ENCODE peak calls at places on chromosome 19, in eight cellular contexts. H is GM23338, Y is upper lobe of left lung, S is suprapubic skin, I is stomach, T is transverse colon, Q is HCT116, L is H1. Z is an unnamed sample.

GRCh38 chr19:10105241-10106099 is 692 bp upstream of the PPAN start:
- DNase-seq in H (no peak), Y (no peak), S (no peak), I (no peak), T (peak), Q (no peak), L (no peak), Z (no peak)

GRCh38 chr19:13920940-13921744 is 15.1 kb downstream of the CC2D1A start:
- DNase-seq in H (peak), Y (peak), S (no peak), I (no peak), T (no peak), Q (peak), L (peak), Z (no peak)

GRCh38 chr19:28388988-28389387 is 824.0 kb downstream of the UQCRFS1 start:
- DNase-seq in H (no peak), Y (no peak), S (no peak), I (no peak), T (no peak), Q (no peak), L (no peak), Z (no peak)

GRCh38 chr19:40921005-40921897 is 39.2 kb upstream of the CYP2A7 start:
- DNase-seq in H (no peak), Y (peak), S (no peak), I (peak), T (peak), Q (peak), L (no peak), Z (peak)

GRCh38 chr19:30119180-30119920 is 177.3 kb downstream of the URI1 start:
- DNase-seq in H (no peak), Y (no peak), S (no peak), I (no peak), T (no peak), Q (no peak), L (no peak), Z (no peak)

GRCh38 chr19:51144482-51145045 is 2.5 kb downstream of the SIGLEC7 start:
- DNase-seq in H (no peak), Y (no peak), S (no peak), I (no peak), T (no peak), Q (no peak), L (no peak), Z (no peak)

GRCh38 chr19:29683009-29683408 is 17.7 kb downstream of the PLEKHF1 start:
- DNase-seq in H (no peak), Y (no peak), S (no peak), I (no peak), T (no peak), Q (no peak), L (no peak), Z (no peak)

GRCh38 chr19:58563034-58563573 is 4.7 kb upstream of the UBE2M start:
- DNase-seq in H (peak), Y (no peak), S (peak), I (peak), T (no peak), Q (no peak), L (no peak), Z (no peak)

GRCh38 chr19:47112166-47112663 is 1.4 kb downstream of the ZC3H4 start:
- DNase-seq in H (peak), Y (peak), S (peak), I (peak), T (peak), Q (no peak), L (peak), Z (no peak)

GRCh38 chr19:16588089-16588823 is 16.0 kb upstream of the SLC35E1 start:
- DNase-seq in H (peak), Y (peak), S (peak), I (no peak), T (peak), Q (no peak), L (no peak), Z (no peak)

GRCh38 chr19:42596391-42597071 is 1.8 kb upstream of the CEACAM8 start:
- DNase-seq in H (peak), Y (peak), S (no peak), I (peak), T (peak), Q (no peak), L (peak), Z (peak)

GRCh38 chr19:8255426-8256125 is 46.4 kb downstream of the CERS4 start:
- DNase-seq in H (no peak), Y (no peak), S (no peak), I (no peak), T (no peak), Q (no peak), L (no peak), Z (no peak)

GRCh38 chr19:41913476-41914190 is 14.6 kb downstream of the ERFL start:
- DNase-seq in H (peak), Y (no peak), S (no peak), I (no peak), T (no peak), Q (no peak), L (no peak), Z (no peak)

GRCh38 chr19:17861542-17862402 is 2.1 kb downstream of the RPL18A start:
- DNase-seq in H (no peak), Y (no peak), S (no peak), I (no peak), T (no peak), Q (no peak), L (no peak), Z (no peak)

GRCh38 chr19:18253716-18254115 is 20.5 kb downstream of the IQCN start:
- DNase-seq in H (no peak), Y (peak), S (no peak), I (peak), T (peak), Q (no peak), L (no peak), Z (no peak)

GRCh38 chr19:52993342-52994178 is 20.2 kb upstream of the ERVV-1 start:
- DNase-seq in H (peak), Y (peak), S (peak), I (peak), T (peak), Q (peak), L (peak), Z (peak)

GRCh38 chr19:57512845-57513244 is 13.1 kb downstream of the ZNF773 start:
- DNase-seq in H (peak), Y (no peak), S (no peak), I (no peak), T (no peak), Q (no peak), L (no peak), Z (no peak)

DNA sequence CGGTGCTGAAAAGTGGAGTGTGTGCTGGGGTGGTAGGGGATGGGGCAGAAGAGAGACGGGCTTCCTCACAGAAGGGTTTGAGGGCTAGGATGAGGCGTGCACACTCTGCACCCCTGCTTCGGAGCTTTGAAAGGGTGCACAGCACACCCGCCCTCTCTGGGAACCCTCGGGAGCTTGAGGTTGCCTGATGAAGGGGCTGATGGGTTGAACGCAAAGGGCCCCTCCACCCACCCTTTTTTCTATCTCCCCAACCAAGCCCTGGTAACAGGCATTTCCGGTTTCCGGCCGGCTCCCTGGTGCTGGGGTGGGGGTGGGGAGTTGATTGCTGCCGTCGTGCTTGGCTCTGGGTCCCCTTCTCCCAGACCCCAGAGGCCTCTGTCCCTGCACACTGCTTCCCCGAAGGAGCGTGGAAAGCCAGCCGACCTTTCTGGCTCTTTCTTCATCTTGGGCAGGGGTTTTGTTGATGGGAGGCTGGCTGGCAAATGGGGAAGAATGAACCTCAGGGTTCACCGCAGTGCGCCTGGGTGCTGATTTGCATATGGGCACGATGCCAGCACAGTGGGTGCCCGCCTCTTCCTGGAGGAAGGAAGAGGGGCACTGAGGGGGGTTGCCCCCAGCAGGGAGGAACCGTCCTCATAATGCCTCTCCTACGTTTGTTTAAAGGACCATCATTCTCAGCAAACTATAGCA is 29.0 kb downstream of the VAV1 start:
- DNase-seq in H (peak), Y (peak), S (peak), I (peak), T (peak), Q (peak), L (peak), Z (no peak)
- TF ChIP-seq POLR2AphosphoS5 in H (peak), Y (peak), S (no peak), I (no peak), T (peak), Q (peak), L (no peak), Z (no peak)

GRCh38 chr19:4758082-4758481 is 33.5 kb upstream of the FEM1A start:
- DNase-seq in H (no peak), Y (no peak), S (no peak), I (no peak), T (no peak), Q (no peak), L (no peak), Z (no peak)

GRCh38 chr19:4763021-4763420 is 28.5 kb upstream of the FEM1A start:
- DNase-seq in H (no peak), Y (no peak), S (no peak), I (no peak), T (no peak), Q (no peak), L (no peak), Z (no peak)

GRCh38 chr19:4760285-4760650 is 31.3 kb upstream of the FEM1A start:
- DNase-seq in H (no peak), Y (no peak), S (no peak), I (no peak), T (no peak), Q (no peak), L (no peak), Z (no peak)

GRCh38 chr19:4758659-4759058 is 32.9 kb upstream of the FEM1A start:
- DNase-seq in H (no peak), Y (no peak), S (no peak), I (no peak), T (no peak), Q (no peak), L (no peak), Z (no peak)

GRCh38 chr19:4759388-4760284 is 31.9 kb upstream of the FEM1A start:
- DNase-seq in H (peak), Y (peak), S (peak), I (peak), T (peak), Q (peak), L (peak), Z (peak)
- TF ChIP-seq POLR2AphosphoS5 in H (no peak), Y (no peak), S (no peak), I (no peak), T (no peak), Q (no peak), L (no peak), Z (no peak)

DNA sequence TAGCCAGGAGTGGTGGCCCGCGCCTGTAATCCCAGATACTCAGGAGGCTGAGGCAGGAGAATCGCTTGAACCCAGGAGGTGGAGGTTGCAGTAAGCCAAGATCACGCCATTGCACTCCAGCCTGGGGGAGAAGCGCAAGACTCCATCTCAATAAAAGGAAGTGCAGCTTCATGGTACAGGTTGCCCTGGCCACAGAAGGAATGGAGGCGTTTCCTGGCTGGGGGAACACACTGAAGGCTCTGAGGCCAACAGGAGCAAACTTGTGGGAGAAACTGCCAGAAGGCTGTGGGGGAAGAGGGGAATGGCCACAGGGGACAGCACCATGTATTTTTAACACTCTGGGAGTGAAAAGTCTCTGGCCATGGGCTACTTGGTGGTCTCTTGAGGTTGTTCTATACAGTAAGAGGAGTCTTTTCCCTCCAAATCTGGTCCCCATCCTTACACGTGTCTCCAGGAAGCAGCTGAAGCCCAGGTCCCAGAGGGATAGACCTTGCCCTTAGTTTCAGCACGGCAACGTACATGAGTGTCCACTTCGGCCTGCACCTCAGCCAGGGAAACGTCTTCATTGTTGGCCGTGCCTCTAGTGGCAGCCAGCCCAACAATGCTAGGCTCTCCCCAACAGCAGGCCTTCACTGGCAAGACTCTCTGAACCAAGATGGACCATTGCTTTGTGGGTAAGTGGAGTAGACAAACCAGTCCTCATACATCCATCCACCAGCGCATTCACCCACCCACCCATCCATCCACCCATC is 7.4 kb downstream of the MICOS13 start:
- DNase-seq in H (no peak), Y (no peak), S (no peak), I (no peak), T (no peak), Q (no peak), L (no peak), Z (no peak)
- TF ChIP-seq POLR2AphosphoS5 in H (no peak), Y (no peak), S (no peak), I (no peak), T (no peak), Q (no peak), L (no peak), Z (no peak)

DNA sequence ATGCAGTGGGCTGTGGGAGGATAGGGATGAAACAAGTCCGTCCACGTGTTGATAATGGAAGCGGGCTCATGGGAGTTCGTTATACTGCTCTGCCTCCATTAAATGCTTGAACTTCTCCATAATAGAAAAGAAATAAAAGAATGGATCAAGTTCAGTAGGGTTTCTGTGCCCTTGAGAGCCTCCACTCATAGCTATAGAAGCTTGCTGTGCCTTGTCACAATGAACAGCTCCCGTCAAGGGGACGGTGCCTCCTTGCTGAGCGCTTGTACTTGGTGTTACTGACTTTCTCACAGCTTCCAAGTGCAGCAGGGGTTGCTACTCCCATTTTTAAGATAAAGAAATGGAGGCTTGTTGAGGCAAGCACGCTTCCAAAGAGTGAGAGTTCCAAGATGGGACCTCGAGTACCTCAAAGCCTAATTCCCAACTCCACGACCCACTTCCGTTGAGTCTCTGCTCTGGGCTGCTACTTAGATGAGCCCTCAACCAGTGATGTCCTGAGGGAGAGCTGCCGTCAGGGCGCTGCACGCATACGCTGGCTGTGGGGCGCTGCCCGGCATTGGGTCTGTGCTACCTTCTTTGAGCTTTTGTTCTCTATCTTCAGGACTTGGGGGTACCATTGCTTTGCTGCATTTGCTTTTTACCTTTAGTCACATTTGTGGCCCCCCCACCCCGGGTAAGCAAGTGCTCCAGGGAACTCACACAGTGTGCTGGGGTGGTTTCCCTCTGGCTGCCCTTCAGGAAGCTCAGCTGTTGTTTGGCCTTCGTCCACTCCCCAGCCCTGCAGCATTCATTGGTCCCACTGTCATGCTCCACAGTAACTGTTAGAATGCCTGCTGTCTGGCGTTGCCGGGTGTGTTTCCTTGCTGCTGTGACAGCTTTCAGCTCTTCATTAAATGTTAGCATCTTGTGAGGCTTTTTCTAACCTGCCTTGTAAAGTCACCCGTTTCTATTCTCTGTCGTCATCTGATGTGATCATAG is 9.5 kb downstream of the SNRNP70 start:
- DNase-seq in H (no peak), Y (no peak), S (no peak), I (no peak), T (no peak), Q (no peak), L (no peak), Z (no peak)
- TF ChIP-seq POLR2AphosphoS5 in H (no peak), Y (no peak), S (no peak), I (no peak), T (no peak), Q (no peak), L (peak), Z (no peak)

GRCh38 chr19:6667114-6667627 is 2.8 kb downstream of the TNFSF14 start:
- DNase-seq in H (no peak), Y (peak), S (no peak), I (no peak), T (no peak), Q (no peak), L (no peak), Z (no peak)
- TF ChIP-seq POLR2AphosphoS5 in H (no peak), Y (no peak), S (no peak), I (no peak), T (no peak), Q (no peak), L (no peak), Z (no peak)

GRCh38 chr19:39341122-39341719 is 1.0 kb upstream of the SAMD4B start:
- DNase-seq in H (peak), Y (peak), S (peak), I (peak), T (peak), Q (no peak), L (peak), Z (no peak)
- TF ChIP-seq POLR2AphosphoS5 in H (no peak), Y (no peak), S (no peak), I (no peak), T (no peak), Q (no peak), L (no peak), Z (no peak)

GRCh38 chr19:944663-945241 is 18.9 kb downstream of the ARID3A start:
- DNase-seq in H (no peak), Y (no peak), S (no peak), I (no peak), T (peak), Q (no peak), L (no peak), Z (no peak)

GRCh38 chr19:948842-949496 is 23.1 kb downstream of the ARID3A start:
- DNase-seq in H (no peak), Y (no peak), S (no peak), I (no peak), T (no peak), Q (no peak), L (no peak), Z (no peak)

GRCh38 chr19:947707-948533 is 22.1 kb downstream of the ARID3A start:
- DNase-seq in H (no peak), Y (peak), S (no peak), I (peak), T (peak), Q (no peak), L (no peak), Z (no peak)

GRCh38 chr19:945401-946252 is 19.8 kb downstream of the ARID3A start:
- DNase-seq in H (no peak), Y (no peak), S (no peak), I (no peak), T (no peak), Q (no peak), L (no peak), Z (no peak)

DNA sequence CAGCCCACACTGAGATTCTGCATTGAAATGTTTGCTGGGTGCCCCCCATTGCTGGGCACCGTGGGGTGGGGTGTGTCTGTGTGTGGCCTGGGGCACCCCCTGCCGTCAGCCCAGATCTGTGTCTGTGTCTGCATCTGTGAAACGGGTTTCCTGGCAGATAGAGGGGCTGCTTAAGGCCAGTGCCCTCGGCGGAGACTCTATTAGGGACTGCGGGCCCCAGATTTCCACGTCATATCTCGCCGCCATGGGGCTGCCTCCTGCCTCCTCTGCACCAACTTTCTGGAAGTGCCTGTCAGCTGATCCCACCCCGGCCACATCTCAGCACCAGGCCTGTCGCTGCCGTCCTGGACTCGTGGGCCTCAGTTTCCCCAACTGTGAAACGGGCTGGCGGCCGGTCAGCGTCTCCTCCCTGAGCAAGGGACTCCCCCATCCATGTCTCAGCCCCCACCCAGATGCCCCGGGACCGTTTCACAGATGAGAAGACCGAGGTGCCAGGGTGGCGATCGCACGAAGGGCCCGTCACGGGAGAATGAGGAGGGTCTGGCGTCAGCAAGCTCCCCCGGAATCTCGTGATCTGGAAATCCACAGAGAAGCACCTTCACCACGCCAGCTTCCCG is 21.4 kb downstream of the ARID3A start:
- DNase-seq in H (no peak), Y (no peak), S (no peak), I (no peak), T (no peak), Q (no peak), L (no peak), Z (no peak)
- TF ChIP-seq POLR2AphosphoS5 in H (no peak), Y (no peak), S (no peak), I (no peak), T (no peak), Q (no peak), L (no peak), Z (no peak)